ENCODE peak calls at places on chromosomes 16 and 17, in four cellular contexts. One of them, this sample, is unnamed.

GRCh38 chr16:1932050-1933028 is 10.7 kb downstream of the MSRB1 start:
- DNase-seq in NCI-H1436: peak; percentile 34
- DNase-seq in putamen: no peak
- DNase-seq in fibroblast of lung: peak; percentile 23
- DNase-seq in this sample: no peak

GRCh38 chr17:70447588-70447987 is 278.3 kb downstream of the KCNJ2 start:
- DNase-seq in NCI-H1436: no peak
- DNase-seq in putamen: no peak
- DNase-seq in fibroblast of lung: no peak
- DNase-seq in this sample: no peak

GRCh38 chr16:65414284-65414984 is 292.6 kb upstream of the CDH11 start:
- DNase-seq in NCI-H1436: no peak
- DNase-seq in putamen: no peak
- DNase-seq in fibroblast of lung: peak; percentile 93
- DNase-seq in this sample: peak; percentile 78

GRCh38 chr17:57684711-57685498 is 60.2 kb downstream of the CCDC182 start:
- DNase-seq in NCI-H1436: peak; percentile 16
- DNase-seq in putamen: no peak
- DNase-seq in fibroblast of lung: no peak
- DNase-seq in this sample: no peak

GRCh38 chr16:53840472-53840871 is 136.5 kb downstream of the FTO start:
- DNase-seq in NCI-H1436: no peak
- DNase-seq in putamen: no peak
- DNase-seq in fibroblast of lung: no peak
- DNase-seq in this sample: no peak

GRCh38 chr17:60087882-60088669 is 9.4 kb upstream of the HEATR6 start:
- DNase-seq in NCI-H1436: no peak
- DNase-seq in putamen: no peak
- DNase-seq in fibroblast of lung: peak; percentile 72
- DNase-seq in this sample: no peak

GRCh38 chr16:4933433-4933832 is 3.5 kb downstream of the PPL start:
- DNase-seq in NCI-H1436: no peak
- DNase-seq in putamen: no peak
- DNase-seq in fibroblast of lung: no peak
- DNase-seq in this sample: no peak

GRCh38 chr17:36864827-36865320 is 72.4 kb upstream of the LHX1 start:
- DNase-seq in NCI-H1436: no peak
- DNase-seq in putamen: no peak
- DNase-seq in fibroblast of lung: no peak
- DNase-seq in this sample: no peak

GRCh38 chr17:58200024-58200633 is 7.6 kb downstream of the EPX start:
- DNase-seq in NCI-H1436: peak; percentile 73
- DNase-seq in putamen: no peak
- DNase-seq in fibroblast of lung: peak; percentile 20
- DNase-seq in this sample: no peak

GRCh38 chr17:79162012-79162577 is 87.5 kb downstream of the ENGASE start:
- DNase-seq in NCI-H1436: no peak
- DNase-seq in putamen: no peak
- DNase-seq in fibroblast of lung: no peak
- DNase-seq in this sample: no peak

GRCh38 chr17:4599505-4600281 is 15.4 kb downstream of the SMTNL2 start:
- DNase-seq in NCI-H1436: peak; percentile 57
- DNase-seq in putamen: no peak
- DNase-seq in fibroblast of lung: peak; percentile 29
- DNase-seq in this sample: peak; percentile 17

GRCh38 chr17:63483038-63483437 is 6.2 kb downstream of the ACE start:
- DNase-seq in NCI-H1436: no peak
- DNase-seq in putamen: no peak
- DNase-seq in fibroblast of lung: no peak
- DNase-seq in this sample: no peak

GRCh38 chr17:1379930-1380313 is 20.1 kb downstream of the YWHAE start:
- DNase-seq in NCI-H1436: no peak
- DNase-seq in putamen: no peak
- DNase-seq in fibroblast of lung: no peak
- DNase-seq in this sample: no peak

GRCh38 chr17:72861811-72862210 is 230.7 kb downstream of the SLC39A11 start:
- DNase-seq in NCI-H1436: no peak
- DNase-seq in putamen: no peak
- DNase-seq in fibroblast of lung: no peak
- DNase-seq in this sample: no peak

GRCh38 chr17:70158180-70158579 is 11.2 kb upstream of the KCNJ2 start:
- DNase-seq in NCI-H1436: no peak
- DNase-seq in putamen: no peak
- DNase-seq in fibroblast of lung: no peak
- DNase-seq in this sample: no peak

GRCh38 chr17:31902693-31903092 is 1.2 kb upstream of the UTP6 start:
- DNase-seq in NCI-H1436: no peak
- DNase-seq in putamen: no peak
- DNase-seq in fibroblast of lung: no peak
- DNase-seq in this sample: no peak

GRCh38 chr17:57874434-57875108 is 24.7 kb upstream of the MRPS23 start:
- DNase-seq in NCI-H1436: no peak
- DNase-seq in putamen: peak; percentile 81
- DNase-seq in fibroblast of lung: peak; percentile 97
- DNase-seq in this sample: no peak

GRCh38 chr17:68909066-68909465 is 46.1 kb downstream of the ABCA8 start:
- DNase-seq in NCI-H1436: no peak
- DNase-seq in putamen: no peak
- DNase-seq in fibroblast of lung: peak; percentile 96
- DNase-seq in this sample: peak; percentile 94

GRCh38 chr17:77449908-77450741 is 309.4 kb downstream of the SEC14L1 start:
- DNase-seq in NCI-H1436: no peak
- DNase-seq in putamen: peak; percentile 48
- DNase-seq in fibroblast of lung: peak; percentile 57
- DNase-seq in this sample: no peak

GRCh38 chr17:15377200-15377599 is 35.8 kb upstream of the TEKT3 start:
- DNase-seq in NCI-H1436: no peak
- DNase-seq in putamen: no peak
- DNase-seq in fibroblast of lung: peak; percentile 86
- DNase-seq in this sample: no peak

GRCh38 chr17:309361-309888 is 43.2 kb downstream of the RPH3AL start:
- DNase-seq in NCI-H1436: no peak
- DNase-seq in putamen: no peak
- DNase-seq in fibroblast of lung: peak; percentile 29
- DNase-seq in this sample: no peak

GRCh38 chr17:44920565-44920940 is 5.3 kb upstream of the GFAP start:
- DNase-seq in NCI-H1436: peak; percentile 28
- DNase-seq in putamen: no peak
- DNase-seq in fibroblast of lung: no peak
- DNase-seq in this sample: no peak

This sample was measured in foreskin keratinocyte.